ENCODE peak calls at places on chromosomes 2 and 18, in nine cellular contexts. W is NCI-H774; P is ovary; F is effector CD4-positive, alpha-beta T cell; K is substantia nigra; G is GF-D8; J is neuronal stem cell; R is ecto neural progenitor cell; D is MV-4-11. V is an unnamed sample.

GRCh38 chr18:63320041-63320689 is 596 bp upstream of the BCL2 start:
- DNase-seq in F (peak), D (peak), W (peak), J (no peak), G (peak), P (peak), K (peak), R (peak), V (peak)

GRCh38 chr2:135796606-135797005 is 40.4 kb downstream of the LCT start:
- DNase-seq in P (no peak), G (no peak), R (no peak), W (no peak), F (no peak), D (no peak), K (no peak), J (no peak), V (no peak)

GRCh38 chr2:177666408-177666807 is 273.8 kb downstream of the AGPS start:
- DNase-seq in J (no peak), D (no peak), W (no peak), F (no peak), P (no peak), G (no peak), R (no peak), K (no peak), V (no peak)

GRCh38 chr2:36371963-36372391 is 16.4 kb downstream of the CRIM1 start:
- DNase-seq in K (no peak), W (no peak), D (no peak), G (no peak), P (no peak), F (no peak), J (no peak), R (no peak), V (no peak)

GRCh38 chr18:33316146-33316587 is 124.4 kb downstream of the CCDC178 start:
- DNase-seq in J (no peak), G (no peak), F (no peak), K (no peak), R (peak), P (no peak), D (no peak), W (no peak), V (no peak)

GRCh38 chr2:29124504-29124903 is 9.3 kb downstream of the CLIP4 start:
- DNase-seq in D (no peak), K (no peak), J (no peak), W (no peak), F (no peak), G (no peak), R (no peak), P (no peak), V (no peak)

GRCh38 chr2:106561356-106561755 is 74.2 kb downstream of the CD8B2 start:
- DNase-seq in R (no peak), P (no peak), D (no peak), K (no peak), G (no peak), W (peak), J (no peak), F (no peak), V (no peak)

GRCh38 chr2:44759823-44760222 is 181.7 kb upstream of the SIX3 start:
- DNase-seq in G (no peak), W (no peak), P (no peak), D (no peak), J (no peak), K (no peak), R (no peak), F (no peak), V (no peak)

GRCh38 chr2:88897718-88898117 is 206.2 kb downstream of the RPIA start:
- DNase-seq in D (peak), J (no peak), G (peak), R (no peak), K (peak), W (no peak), P (no peak), F (no peak), V (no peak)

GRCh38 chr18:49359732-49360444 is 100.6 kb downstream of the DYM start:
- DNase-seq in D (peak), R (no peak), P (no peak), W (no peak), F (no peak), J (no peak), K (no peak), G (no peak), V (no peak)